ENCODE peak calls at places on chromosomes 7 and 10, in eight cellular contexts. D is endothelial cell, V is MCF 10A, R is neural crest cell, G is H1, H is ovary, K is AG09309, C is AG04449. X is an unnamed sample.
A peak's percentile ranks its signal among the peaks of the same experiment; 100 is the strongest.

GRCh38 chr10:16887565-16887964 is 70.3 kb upstream of the RSU1 start:
- DNase-seq in D (no peak), V (peak; percentile 44), R (no peak), G (no peak), H (no peak), K (peak; percentile 55), C (peak; percentile 82), X (peak; percentile 32)

GRCh38 chr7:83550100-83550499 is 98.8 kb downstream of the SEMA3E start:
- DNase-seq in D (no peak), V (no peak), R (no peak), G (no peak), H (no peak), K (no peak), C (peak; percentile 52), X (peak; percentile 64)

GRCh38 chr10:116973371-116973905 is 31.5 kb downstream of the SHTN1 start:
- DNase-seq in D (no peak), V (no peak), R (no peak), G (no peak), H (no peak), K (no peak), C (no peak), X (no peak)

GRCh38 chr10:43254881-43255643 is 11.8 kb downstream of the RASGEF1A start:
- DNase-seq in D (no peak), V (no peak), R (no peak), G (no peak), H (no peak), K (no peak), C (no peak), X (no peak)

GRCh38 chr7:3309140-3309539 is 8.1 kb downstream of the SDK1 start:
- DNase-seq in D (no peak), V (peak; percentile 55), R (no peak), G (no peak), H (no peak), K (no peak), C (no peak), X (no peak)

GRCh38 chr10:86234102-86234501 is 132.5 kb downstream of the GRID1 start:
- DNase-seq in D (no peak), V (no peak), R (no peak), G (no peak), H (no peak), K (no peak), C (no peak), X (no peak)

GRCh38 chr7:117149692-117150091 is 173.2 kb downstream of the WNT2 start:
- DNase-seq in D (no peak), V (no peak), R (no peak), G (no peak), H (no peak), K (no peak), C (no peak), X (no peak)

GRCh38 chr7:129334473-129334872 is 99.8 kb upstream of the STRIP2 start:
- DNase-seq in D (no peak), V (no peak), R (no peak), G (no peak), H (no peak), K (no peak), C (no peak), X (no peak)

GRCh38 chr7:135889823-135890222 is 87.3 kb downstream of the MTPN start:
- DNase-seq in D (no peak), V (no peak), R (no peak), G (no peak), H (no peak), K (no peak), C (no peak), X (no peak)

GRCh38 chr10:29409241-29410051 is 120.6 kb downstream of the LYZL1 start:
- DNase-seq in D (no peak), V (peak; percentile 52), R (no peak), G (no peak), H (peak; percentile 84), K (peak; percentile 14), C (no peak), X (peak; percentile 22)

GRCh38 chr7:118492466-118492865 is 268.0 kb downstream of the ANKRD7 start:
- DNase-seq in D (no peak), V (no peak), R (no peak), G (no peak), H (no peak), K (no peak), C (no peak), X (no peak)

GRCh38 chr10:23472181-23472580 is 33.3 kb downstream of the OTUD1 start:
- DNase-seq in D (no peak), V (no peak), R (no peak), G (no peak), H (no peak), K (no peak), C (no peak), X (no peak)

GRCh38 chr10:132835848-132836233 is 49.9 kb upstream of the NKX6-2 start:
- DNase-seq in D (no peak), V (no peak), R (no peak), G (no peak), H (no peak), K (no peak), C (no peak), X (no peak)

GRCh38 chr10:59433720-59434428 is 71.5 kb upstream of the FAM13C start:
- DNase-seq in D (no peak), V (no peak), R (no peak), G (no peak), H (no peak), K (no peak), C (no peak), X (no peak)

GRCh38 chr10:3401491-3401938 is 228.9 kb upstream of the PITRM1 start:
- DNase-seq in D (no peak), V (peak; percentile 9), R (no peak), G (no peak), H (no peak), K (peak; percentile 74), C (peak; percentile 56), X (peak; percentile 75)

GRCh38 chr7:152522551-152522950 is 86.7 kb upstream of the KMT2C start:
- DNase-seq in D (no peak), V (no peak), R (no peak), G (no peak), H (peak; percentile 59), K (no peak), C (no peak), X (no peak)

GRCh38 chr7:40584667-40585433 is 450.0 kb downstream of the SUGCT start:
- DNase-seq in D (no peak), V (peak; percentile 44), R (no peak), G (no peak), H (no peak), K (no peak), C (no peak), X (no peak)

GRCh38 chr10:12710594-12711343 is 290.7 kb downstream of the CCDC3 start:
- DNase-seq in D (peak; percentile 82), V (peak; percentile 88), R (peak; percentile 82), G (peak; percentile 43), H (peak; percentile 82), K (no peak), C (peak; percentile 45), X (peak; percentile 69)

GRCh38 chr7:87344446-87344845 is 1.0 kb upstream of the CROT start:
- DNase-seq in D (no peak), V (peak; percentile 37), R (no peak), G (no peak), H (no peak), K (no peak), C (no peak), X (no peak)

GRCh38 chr10:17201165-17202013 is at the start of gene TRDMT1:
- DNase-seq in D (peak; percentile 86), V (peak; percentile 89), R (peak; percentile 86), G (peak; percentile 71), H (peak; percentile 89), K (no peak), C (no peak), X (peak; percentile 74)

GRCh38 chr7:130397056-130397455 is 16.8 kb downstream of the CPA1 start:
- DNase-seq in D (no peak), V (no peak), R (no peak), G (no peak), H (no peak), K (no peak), C (peak; percentile 57), X (no peak)

GRCh38 chr7:28088032-28088431 is 92.6 kb downstream of the JAZF1 start:
- DNase-seq in D (no peak), V (no peak), R (no peak), G (no peak), H (no peak), K (no peak), C (no peak), X (no peak)

GRCh38 chr10:92768104-92768503 is 78.3 kb downstream of the HHEX start:
- DNase-seq in D (no peak), V (no peak), R (no peak), G (no peak), H (no peak), K (no peak), C (no peak), X (no peak)

GRCh38 chr7:7969306-7970112 is 913 bp downstream of the GLCCI1 start:
- DNase-seq in D (peak; percentile 29), V (peak; percentile 51), R (peak; percentile 21), G (no peak), H (peak; percentile 54), K (no peak), C (no peak), X (no peak)
- TF ChIP-seq CTCF in D (no peak), V (no peak), R (peak; percentile 33), G (no peak), H (no peak), K (no peak), C (no peak), X (no peak)

GRCh38 chr10:79146611-79147130 is 77.9 kb downstream of the ZMIZ1 start:
- DNase-seq in D (no peak), V (no peak), R (no peak), G (no peak), H (peak; percentile 64), K (no peak), C (no peak), X (no peak)
- TF ChIP-seq CTCF in D (no peak), V (no peak), R (no peak), G (no peak), H (peak; percentile 32), K (no peak), C (no peak), X (no peak)

DNA sequence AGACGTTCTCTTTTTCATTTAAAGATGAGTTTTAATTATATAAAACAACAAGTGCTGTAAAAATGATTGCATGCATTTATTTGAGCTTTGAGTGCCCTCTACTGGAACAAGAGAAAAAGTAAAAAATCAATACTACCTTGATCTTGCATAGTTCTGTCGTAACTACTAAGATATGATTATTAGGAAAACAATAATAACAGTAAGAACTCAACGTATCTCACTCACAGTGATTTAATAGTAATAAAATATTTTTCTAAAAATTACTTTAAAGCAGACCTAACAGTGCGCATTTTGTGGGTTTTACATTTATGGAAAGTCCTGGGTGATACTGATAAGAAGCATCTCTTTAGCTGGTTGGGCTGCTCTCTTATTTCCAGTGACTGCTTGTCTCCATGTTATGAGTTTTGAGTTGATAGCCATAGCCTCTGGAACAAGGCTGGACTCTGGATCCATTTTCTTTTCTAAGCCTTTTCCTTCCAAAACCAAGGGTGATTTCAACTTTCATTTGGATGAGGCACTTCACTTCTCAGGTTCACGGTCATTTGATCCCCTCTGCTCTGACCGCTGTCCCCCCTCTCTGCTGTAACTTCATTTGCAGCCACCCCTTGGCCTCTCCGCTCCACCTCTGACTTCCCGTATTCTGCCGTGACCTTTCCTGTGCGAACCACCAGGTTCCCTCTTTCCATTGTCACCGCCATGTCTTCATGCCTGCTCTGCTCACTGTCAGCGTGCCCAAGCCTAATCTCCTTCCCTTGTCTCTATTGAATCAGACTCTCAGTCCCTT is 29.6 kb upstream of the INHBA start:
- DNase-seq in D (no peak), V (peak; percentile 26), R (no peak), G (no peak), H (no peak), K (no peak), C (no peak), X (no peak)
- TF ChIP-seq CTCF in D (no peak), V (peak; percentile 47), R (peak; percentile 78), G (no peak), H (no peak), K (peak; percentile 23), C (no peak), X (peak; percentile 40)

GRCh38 chr10:115432188-115432819 is 339.1 kb downstream of the ATRNL1 start:
- DNase-seq in D (no peak), V (peak; percentile 25), R (no peak), G (no peak), H (no peak), K (no peak), C (no peak), X (no peak)
- TF ChIP-seq CTCF in D (no peak), V (peak; percentile 43), R (peak; percentile 67), G (peak; percentile 37), H (no peak), K (no peak), C (no peak), X (no peak)